ENCODE peak calls at places on chromosomes 16 and 17, in four cellular contexts. R, W, A and K are unnamed samples.

GRCh38 chr16:68662035-68662434 is 16.9 kb downstream of the CDH3 start:
- DNase-seq in A (no peak), W (no peak), R (no peak), K (no peak)

GRCh38 chr17:142102-142661 is 4.8 kb downstream of the SCGB1C2 start:
- DNase-seq in W (no peak), R (peak), A (peak), K (peak)

GRCh38 chr17:15106540-15106939 is 158.6 kb downstream of the PMP22 start:
- DNase-seq in W (no peak), R (no peak), A (no peak), K (peak)

GRCh38 chr17:8144401-8145295 is 7.6 kb downstream of the PER1 start:
- DNase-seq in A (no peak), W (no peak), R (no peak), K (no peak)

GRCh38 chr17:78343433-78344201 is 16.3 kb downstream of the SOCS3 start:
- DNase-seq in A (peak), R (no peak), W (no peak), K (peak)

GRCh38 chr17:77942111-77942988 is 16.2 kb upstream of the TNRC6C start:
- DNase-seq in W (no peak), A (no peak), R (peak), K (no peak)

GRCh38 chr17:7912927-7913524 is 3.1 kb downstream of the RNF227 start:
- DNase-seq in A (no peak), R (peak), W (no peak), K (peak)

GRCh38 chr17:16428098-16428882 is 12.9 kb downstream of the TRPV2 start:
- DNase-seq in A (peak), W (peak), R (no peak), K (peak)